ENCODE peak calls at places on chromosomes 13 and 19, in nine cellular contexts. U is naive thymus-derived CD8-positive, alpha-beta T cell; P is GM04503; X is RWPE1; J is left ventricle myocardium inferior; D is stimulated activated CD4-positive, alpha-beta T cell treated with anti-CD3 and anti-CD28 coated beads, TNF-alpha, amount 100 ng/mL, for 1 hour; B is DMS 273 treated with DMSO at 0.1 percent for 48 hours; W is amygdala; Q is HT1080. S is an unnamed sample.

GRCh38 chr19:19568802-19569756 is 31.0 kb downstream of the CILP2 start:
- DNase-seq in U (no peak), P (no peak), X (no peak), J (no peak), D (no peak), B (no peak), W (no peak), Q (no peak), S (no peak)

GRCh38 chr19:18841400-18841799 is 9.6 kb downstream of the UPF1 start:
- DNase-seq in U (no peak), P (no peak), X (no peak), J (no peak), D (no peak), B (no peak), W (no peak), Q (no peak), S (no peak)

GRCh38 chr13:26855921-26856320 is 95.3 kb upstream of the GPR12 start:
- DNase-seq in U (no peak), P (no peak), X (no peak), J (no peak), D (no peak), B (no peak), W (no peak), Q (no peak), S (no peak)

GRCh38 chr19:13883665-13884064 is 6.7 kb downstream of the NANOS3 start:
- DNase-seq in U (no peak), P (no peak), X (no peak), J (no peak), D (no peak), B (no peak), W (no peak), Q (no peak), S (no peak)

GRCh38 chr19:18995804-18996241 is 37.5 kb downstream of the SUGP2 start:
- DNase-seq in U (no peak), P (peak), X (peak), J (peak), D (no peak), B (peak), W (peak), Q (peak), S (no peak)

GRCh38 chr13:96710166-96710866 is 284.0 kb downstream of the OXGR1 start:
- DNase-seq in U (no peak), P (no peak), X (no peak), J (no peak), D (no peak), B (no peak), W (no peak), Q (peak), S (no peak)

GRCh38 chr19:48644839-48645651 is 942 bp downstream of the CA11 start:
- DNase-seq in U (peak), P (no peak), X (peak), J (peak), D (peak), B (peak), W (peak), Q (peak), S (peak)

GRCh38 chr13:63408227-63409202 is 1992.9 kb upstream of the PCDH20 start:
- DNase-seq in U (no peak), P (no peak), X (no peak), J (no peak), D (no peak), B (no peak), W (no peak), Q (no peak), S (no peak)

GRCh38 chr13:32056316-32056715 is 24.7 kb downstream of the FRY start:
- DNase-seq in U (no peak), P (no peak), X (no peak), J (no peak), D (no peak), B (no peak), W (no peak), Q (no peak), S (no peak)

GRCh38 chr19:687569-688166 is 7.6 kb downstream of the PRSS57 start:
- DNase-seq in U (no peak), P (no peak), X (no peak), J (no peak), D (no peak), B (no peak), W (no peak), Q (no peak), S (no peak)

GRCh38 chr13:27978301-27978968 is 9.3 kb upstream of the CDX2 start:
- DNase-seq in U (no peak), P (no peak), X (no peak), J (no peak), D (no peak), B (no peak), W (no peak), Q (no peak), S (no peak)

GRCh38 chr13:36918246-36919060 is 1.6 kb downstream of the SMAD9 start:
- DNase-seq in U (no peak), P (no peak), X (no peak), J (no peak), D (no peak), B (peak), W (no peak), Q (peak), S (no peak)

GRCh38 chr19:43570174-43570791 is 5.0 kb downstream of the XRCC1 start:
- DNase-seq in U (no peak), P (no peak), X (peak), J (no peak), D (no peak), B (no peak), W (no peak), Q (no peak), S (no peak)

GRCh38 chr13:34208326-34208725 is 390.4 kb downstream of the RFC3 start:
- DNase-seq in U (no peak), P (peak), X (no peak), J (no peak), D (no peak), B (no peak), W (no peak), Q (no peak), S (no peak)

GRCh38 chr19:40510526-40511115 is 43.8 kb downstream of the SPTBN4 start:
- DNase-seq in U (no peak), P (no peak), X (no peak), J (no peak), D (no peak), B (no peak), W (no peak), Q (no peak), S (no peak)

GRCh38 chr19:29842471-29843179 is 30.8 kb downstream of the CCNE1 start:
- DNase-seq in U (no peak), P (no peak), X (no peak), J (no peak), D (no peak), B (no peak), W (no peak), Q (no peak), S (no peak)